ENCODE peak calls at places on chromosome 1, in eight cellular contexts. F is stimulated activated CD8-positive, alpha-beta memory T cell treated with anti-CD3 and anti-CD28 coated beads, Interleukin-4, amount 100 ng/mL, for 24 hours; D is NCI-H1105; S is activated T-cell treated with anti-CD3 and anti-CD28 coated beads for 1 hour; B is MCF 10A; A is activated naive CD4-positive, alpha-beta T cell; I is activated gamma-delta T cell treated with Interleukin-2 at 50 U/mL for 16 hours; Y is hepatic stellate cell. L is an unnamed sample.

GRCh38 chr1:200473698-200474371 is 64.0 kb upstream of the ZNF281 start:
- DNase-seq in F (no peak), D (no peak), S (no peak), B (no peak), A (no peak), I (no peak), Y (peak), L (no peak)

GRCh38 chr1:83102630-83103071 is 896.3 kb downstream of the TTLL7 start:
- DNase-seq in F (no peak), D (peak), S (no peak), B (no peak), A (no peak), I (no peak), Y (peak), L (no peak)

GRCh38 chr1:39396671-39397070 is 94.8 kb upstream of the BMP8A start:
- DNase-seq in F (no peak), D (no peak), S (no peak), B (no peak), A (no peak), I (no peak), Y (no peak), L (no peak)

GRCh38 chr1:13540871-13541270 is 27.1 kb upstream of the LRRC38 start:
- DNase-seq in F (no peak), D (no peak), S (no peak), B (no peak), A (no peak), I (no peak), Y (no peak), L (no peak)

GRCh38 chr1:228276361-228276831 is 68.6 kb downstream of the OBSCN start:
- DNase-seq in F (no peak), D (no peak), S (no peak), B (no peak), A (no peak), I (no peak), Y (no peak), L (no peak)

GRCh38 chr1:27358038-27358927 is 8.5 kb downstream of the MAP3K6 start:
- DNase-seq in F (no peak), D (no peak), S (no peak), B (no peak), A (no peak), I (no peak), Y (no peak), L (no peak)

GRCh38 chr1:214123061-214123784 is 135.4 kb downstream of the PROX1 start:
- DNase-seq in F (no peak), D (peak), S (no peak), B (peak), A (no peak), I (no peak), Y (peak), L (no peak)

GRCh38 chr1:24714859-24715520 is 30.3 kb upstream of the CLIC4 start:
- DNase-seq in F (peak), D (no peak), S (no peak), B (peak), A (no peak), I (no peak), Y (no peak), L (no peak)

GRCh38 chr1:103275725-103276124 is 167.4 kb upstream of the COL11A1 start:
- DNase-seq in F (no peak), D (no peak), S (no peak), B (no peak), A (no peak), I (no peak), Y (no peak), L (no peak)

GRCh38 chr1:34332996-34333395 is 156.3 kb downstream of the C1orf94 start:
- DNase-seq in F (no peak), D (no peak), S (no peak), B (no peak), A (no peak), I (no peak), Y (no peak), L (no peak)

GRCh38 chr1:164660415-164661174 is 101.6 kb downstream of the PBX1 start:
- DNase-seq in F (no peak), D (no peak), S (no peak), B (no peak), A (no peak), I (no peak), Y (no peak), L (peak)

GRCh38 chr1:16006552-16007485 is 2.8 kb downstream of the SRARP start:
- DNase-seq in F (no peak), D (no peak), S (no peak), B (peak), A (no peak), I (no peak), Y (no peak), L (no peak)

GRCh38 chr1:207405814-207406213 is 48.3 kb upstream of the CR2 start:
- DNase-seq in F (no peak), D (no peak), S (no peak), B (no peak), A (no peak), I (no peak), Y (no peak), L (no peak)

GRCh38 chr1:206772228-206773002 is at the start of gene IL10:
- DNase-seq in F (no peak), D (no peak), S (no peak), B (no peak), A (no peak), I (no peak), Y (no peak), L (no peak)

GRCh38 chr1:186002426-186002825 is 268.2 kb downstream of the HMCN1 start:
- DNase-seq in F (no peak), D (no peak), S (no peak), B (peak), A (no peak), I (no peak), Y (no peak), L (no peak)

GRCh38 chr1:59011663-59012062 is 227.8 kb upstream of the JUN start:
- DNase-seq in F (no peak), D (no peak), S (no peak), B (no peak), A (no peak), I (no peak), Y (no peak), L (no peak)